ENCODE peak calls at places on chromosomes 4 and X, in four cellular contexts. H is right lobe of liver, N is natural killer cell, W is WERI-Rb-1. M is an unnamed sample.

GRCh38 chr4:18202510-18202909 is 181.0 kb upstream of the LCORL start:
- DNase-seq in N (no peak), W (peak; percentile 64), H (no peak), M (no peak)

GRCh38 chr4:42915484-42915883 is 23.0 kb downstream of the GRXCR1 start:
- DNase-seq in N (no peak), W (no peak), H (no peak), M (no peak)

GRCh38 chr4:80073362-80074008 is 456 bp upstream of the ANTXR2 start:
- DNase-seq in H (no peak), N (no peak), W (no peak), M (no peak)

GRCh38 chrX:48893556-48894348 is 3.8 kb downstream of the TIMM17B start:
- DNase-seq in N (no peak), H (no peak), W (no peak), M (no peak)

GRCh38 chrX:20225488-20225833 is 41.2 kb downstream of the RPS6KA3 start:
- DNase-seq in N (no peak), W (no peak), H (no peak), M (no peak)

GRCh38 chr4:153643406-153644016 is 40.6 kb upstream of the TLR2 start:
- DNase-seq in H (no peak), W (no peak), N (no peak), M (no peak)

GRCh38 chr4:8837181-8837811 is 34.3 kb downstream of the HMX1 start:
- DNase-seq in W (peak; percentile 8), N (no peak), H (peak; percentile 37), M (no peak)

GRCh38 chr4:24394041-24394440 is 190.3 kb downstream of the DHX15 start:
- DNase-seq in H (no peak), W (no peak), N (no peak), M (no peak)

GRCh38 chr4:25238052-25238451 is 4.2 kb downstream of the PI4K2B start:
- DNase-seq in H (no peak), W (no peak), N (no peak), M (no peak)

GRCh38 chrX:122244080-122244479 is 940.0 kb upstream of the GRIA3 start:
- DNase-seq in N (no peak), H (no peak), W (no peak), M (no peak)

GRCh38 chr4:11106769-11107168 is 321.9 kb downstream of the HS3ST1 start:
- DNase-seq in H (no peak), W (no peak), N (no peak), M (no peak)

GRCh38 chrX:74779175-74779574 is 146.1 kb downstream of the NEXMIF start:
- DNase-seq in W (no peak), N (no peak), H (no peak), M (no peak)

GRCh38 chr4:10773010-10773409 is 88.4 kb upstream of the CLNK start:
- DNase-seq in H (no peak), W (no peak), N (no peak), M (no peak)

GRCh38 chr4:83851261-83852084 is 315.6 kb downstream of the GPAT3 start:
- DNase-seq in H (no peak), N (no peak), W (no peak), M (no peak)

GRCh38 chrX:50691820-50692219 is 122.2 kb downstream of the SHROOM4 start:
- DNase-seq in H (no peak), N (no peak), W (peak; percentile 13), M (no peak)

GRCh38 chrX:154019061-154019621 is 561 bp downstream of the IRAK1 start:
- DNase-seq in W (no peak), H (no peak), N (no peak), M (no peak)

GRCh38 chr4:89534356-89534755 is 226.8 kb upstream of the GPRIN3 start:
- DNase-seq in W (no peak), N (no peak), H (no peak), M (no peak)

GRCh38 chr4:48905363-48906015 is 1.1 kb downstream of the OCIAD2 start:
- DNase-seq in W (no peak), H (peak; percentile 76), N (no peak), M (no peak)

GRCh38 chr4:87525636-87526035 is 3.5 kb downstream of the SPARCL1 start:
- DNase-seq in N (no peak), W (no peak), H (no peak), M (no peak)

GRCh38 chr4:179698321-179698720 is 2256.1 kb upstream of the AGA start:
- DNase-seq in W (no peak), N (no peak), H (no peak), M (no peak)

GRCh38 chrX:65667503-65668355 is at the start of gene MSN:
- DNase-seq in H (peak; percentile 80), W (no peak), N (peak; percentile 69), M (peak; percentile 20)

GRCh38 chr4:168769416-168769815 is 240.6 kb downstream of the CBR4 start:
- DNase-seq in W (no peak), H (no peak), N (no peak), M (no peak)

GRCh38 chr4:88858752-88859151 is 161.1 kb upstream of the NAP1L5 start:
- DNase-seq in H (no peak), W (no peak), N (no peak), M (no peak)

GRCh38 chrX:132017431-132018185 is 5.5 kb upstream of the STK26 start:
- DNase-seq in W (no peak), H (no peak), N (no peak), M (no peak)

GRCh38 chr4:69782651-69783310 is 22.4 kb upstream of the SULT1B1 start:
- DNase-seq in W (no peak), H (no peak), N (no peak), M (no peak)

GRCh38 chrX:281166-281999 is at the start of gene PLCXD1:
- DNase-seq in N (no peak), H (peak; percentile 45), W (peak; percentile 92), M (peak; percentile 56)

GRCh38 chr4:56817840-56818491 is 3.5 kb downstream of the SPINK2 start:
- DNase-seq in W (no peak), N (no peak), H (no peak), M (no peak)

GRCh38 chr4:126051709-126052424 is 737.1 kb downstream of the FAT4 start:
- DNase-seq in N (no peak), W (no peak), H (no peak), M (no peak)
- TF ChIP-seq CTCF in N (no peak), W (no peak), H (no peak), M (no peak)

GRCh38 chrX:101925733-101926132 is 6.1 kb downstream of the ZMAT1 start:
- DNase-seq in W (no peak), N (no peak), H (no peak), M (no peak)

GRCh38 chrX:101931104-101931493 is 728 bp downstream of the ZMAT1 start:
- DNase-seq in W (no peak), N (no peak), H (no peak), M (no peak)

GRCh38 chrX:101932249-101932570 is 383 bp upstream of the ZMAT1 start:
- DNase-seq in N (no peak), W (no peak), H (no peak), M (no peak)

DNA sequence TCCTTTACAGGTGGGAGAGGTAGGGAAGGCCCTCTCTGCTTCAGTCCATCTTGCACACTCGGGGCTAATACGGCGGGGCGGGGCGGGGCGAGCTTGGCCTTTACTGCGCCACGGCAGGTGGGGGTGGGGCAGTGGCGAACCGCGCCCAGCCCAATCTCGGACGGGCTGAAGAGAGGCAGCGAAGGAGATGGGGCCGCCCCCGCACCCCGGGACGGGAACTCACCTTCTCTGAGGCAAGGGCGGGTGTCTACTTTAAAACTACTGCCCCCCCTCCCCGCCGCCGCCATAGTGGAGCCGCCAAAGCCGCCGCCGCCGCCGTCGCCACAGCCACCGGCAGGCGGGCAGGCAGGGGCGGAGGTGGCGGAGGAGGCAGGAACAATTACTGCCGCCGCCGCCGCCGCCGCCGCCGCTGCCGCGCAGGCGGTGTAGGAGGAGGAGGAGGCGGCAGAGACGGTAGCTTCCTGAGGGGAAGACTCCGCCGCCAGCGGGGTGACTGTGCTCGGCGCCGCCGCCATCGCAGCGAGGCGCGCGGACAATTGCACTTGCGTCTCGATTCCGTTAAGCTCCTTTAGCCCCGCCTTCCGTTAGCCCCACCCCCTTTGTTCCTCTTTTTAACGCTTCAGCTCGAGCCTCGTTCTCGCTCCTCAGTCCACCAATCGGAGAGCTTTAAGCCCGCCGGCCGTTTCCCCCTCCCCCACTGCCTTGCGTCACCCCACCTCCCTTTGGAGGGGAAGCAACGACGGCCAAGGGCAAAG is at the start of gene ZMAT1:
- DNase-seq in W (peak; percentile 90), N (peak; percentile 81), H (peak; percentile 95), M (peak; percentile 73)
- TF ChIP-seq CTCF in W (no peak), N (no peak), H (no peak), M (no peak)

GRCh38 chr4:143455211-143455610 is 58.3 kb upstream of the SMARCA5 start:
- DNase-seq in H (no peak), N (no peak), W (no peak), M (no peak)
- TF ChIP-seq CTCF in H (no peak), N (no peak), W (no peak), M (no peak)

GRCh38 chrX:23451266-23451665 is 116.6 kb downstream of the PTCHD1 start:
- DNase-seq in N (no peak), H (no peak), W (no peak), M (no peak)
- TF ChIP-seq CTCF in N (no peak), H (no peak), W (no peak), M (peak; percentile 33)

GRCh38 chrX:10048076-10048475 is 80.9 kb downstream of the CLDN34 start:
- DNase-seq in H (no peak), N (no peak), W (no peak), M (no peak)
- TF ChIP-seq CTCF in H (no peak), N (no peak), W (no peak), M (no peak)

DNA sequence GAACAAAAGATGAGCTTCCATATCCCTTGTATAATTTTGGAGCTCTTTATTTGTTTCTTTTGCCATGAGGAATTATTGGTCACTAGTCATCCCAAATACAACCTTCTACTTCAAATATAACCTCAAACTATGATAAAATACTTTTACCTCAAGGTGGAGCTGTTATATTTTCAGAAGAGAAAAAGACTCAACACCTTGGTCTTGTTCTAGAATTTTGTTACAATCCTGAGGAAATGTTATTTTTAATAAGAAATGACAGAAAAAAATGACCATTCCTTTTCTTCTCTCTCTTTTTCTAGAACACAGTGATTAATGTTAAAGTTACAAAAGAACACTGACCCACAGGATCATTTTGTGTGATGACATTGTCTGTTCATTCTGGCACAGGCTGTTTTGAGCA is 159.5 kb upstream of the CTSO start:
- DNase-seq in N (no peak), W (no peak), H (no peak), M (no peak)
- TF ChIP-seq CTCF in N (no peak), W (no peak), H (peak; percentile 26), M (peak; percentile 33)

GRCh38 chrX:140697618-140698017 is 11.9 kb upstream of the LINC00632 start:
- DNase-seq in N (no peak), H (no peak), W (no peak), M (no peak)
- TF ChIP-seq CTCF in N (no peak), H (peak; percentile 35), W (peak; percentile 12), M (peak; percentile 39)

GRCh38 chrX:30821116-30821515 is 67.9 kb downstream of the TAB3 start:
- DNase-seq in N (no peak), W (no peak), H (no peak), M (no peak)

GRCh38 chrX:30824275-30824674 is 64.8 kb downstream of the TAB3 start:
- DNase-seq in W (no peak), H (no peak), N (no peak), M (no peak)

GRCh38 chrX:30819080-30819479 is 70.0 kb downstream of the TAB3 start:
- DNase-seq in H (no peak), W (no peak), N (no peak), M (no peak)

GRCh38 chrX:30822719-30823118 is 66.3 kb downstream of the TAB3 start:
- DNase-seq in N (no peak), H (no peak), W (no peak), M (no peak)

GRCh38 chrX:30822068-30822671 is 66.9 kb downstream of the TAB3 start:
- DNase-seq in N (no peak), H (no peak), W (no peak), M (no peak)
- TF ChIP-seq CTCF in N (no peak), H (peak; percentile 30), W (peak; percentile 25), M (peak; percentile 18)